ENCODE peak calls at places on chromosome 16, in five cellular contexts. One of them, this sample, is unnamed.

GRCh38 chr16:16021988-16022682 is 72.7 kb downstream of the ABCC1 start:
- DNase-seq in AG08395: peak; percentile 98
- DNase-seq in stimulated activated CD4-positive, alpha-beta T cell treated with anti-CD3 and anti-CD28 coated beads, Interleukin-1b, Interleukin-23, amount 100 ng/mL, for 1 hour: no peak
- DNase-seq in KBM-7: peak; percentile 38
- DNase-seq in activated CD4-positive, alpha-beta T cell treated with anti-CD3 and anti-CD28 coated beads, Interleukin-2, amount 10 ng/mL, durations not matched to agents 24 days and 14 days: no peak
- DNase-seq in this sample: peak; percentile 96

GRCh38 chr16:85524630-85525463 is 88.3 kb upstream of the GSE1 start:
- DNase-seq in AG08395: peak; percentile 25
- DNase-seq in stimulated activated CD4-positive, alpha-beta T cell treated with anti-CD3 and anti-CD28 coated beads, Interleukin-1b, Interleukin-23, amount 100 ng/mL, for 1 hour: no peak
- DNase-seq in KBM-7: peak; percentile 92
- DNase-seq in activated CD4-positive, alpha-beta T cell treated with anti-CD3 and anti-CD28 coated beads, Interleukin-2, amount 10 ng/mL, durations not matched to agents 24 days and 14 days: no peak
- DNase-seq in this sample: no peak

GRCh38 chr16:10927497-10928112 is 14.7 kb downstream of the DEXI start:
- DNase-seq in AG08395: no peak
- DNase-seq in stimulated activated CD4-positive, alpha-beta T cell treated with anti-CD3 and anti-CD28 coated beads, Interleukin-1b, Interleukin-23, amount 100 ng/mL, for 1 hour: no peak
- DNase-seq in KBM-7: no peak
- DNase-seq in activated CD4-positive, alpha-beta T cell treated with anti-CD3 and anti-CD28 coated beads, Interleukin-2, amount 10 ng/mL, durations not matched to agents 24 days and 14 days: no peak
- DNase-seq in this sample: no peak

GRCh38 chr16:89572478-89573205 is 2.9 kb upstream of the CPNE7 start:
- DNase-seq in AG08395: no peak
- DNase-seq in stimulated activated CD4-positive, alpha-beta T cell treated with anti-CD3 and anti-CD28 coated beads, Interleukin-1b, Interleukin-23, amount 100 ng/mL, for 1 hour: no peak
- DNase-seq in KBM-7: peak; percentile 24
- DNase-seq in activated CD4-positive, alpha-beta T cell treated with anti-CD3 and anti-CD28 coated beads, Interleukin-2, amount 10 ng/mL, durations not matched to agents 24 days and 14 days: no peak
- DNase-seq in this sample: no peak

GRCh38 chr16:23082161-23082788 is 67.0 kb downstream of the USP31 start:
- DNase-seq in AG08395: no peak
- DNase-seq in stimulated activated CD4-positive, alpha-beta T cell treated with anti-CD3 and anti-CD28 coated beads, Interleukin-1b, Interleukin-23, amount 100 ng/mL, for 1 hour: no peak
- DNase-seq in KBM-7: no peak
- DNase-seq in activated CD4-positive, alpha-beta T cell treated with anti-CD3 and anti-CD28 coated beads, Interleukin-2, amount 10 ng/mL, durations not matched to agents 24 days and 14 days: no peak
- DNase-seq in this sample: no peak

GRCh38 chr16:66344533-66345145 is 21.9 kb upstream of the CDH5 start:
- DNase-seq in AG08395: peak; percentile 64
- DNase-seq in stimulated activated CD4-positive, alpha-beta T cell treated with anti-CD3 and anti-CD28 coated beads, Interleukin-1b, Interleukin-23, amount 100 ng/mL, for 1 hour: no peak
- DNase-seq in KBM-7: no peak
- DNase-seq in activated CD4-positive, alpha-beta T cell treated with anti-CD3 and anti-CD28 coated beads, Interleukin-2, amount 10 ng/mL, durations not matched to agents 24 days and 14 days: peak; percentile 80
- DNase-seq in this sample: no peak

GRCh38 chr16:80824623-80825364 is 20.4 kb upstream of the CDYL2 start:
- DNase-seq in AG08395: peak; percentile 52
- DNase-seq in stimulated activated CD4-positive, alpha-beta T cell treated with anti-CD3 and anti-CD28 coated beads, Interleukin-1b, Interleukin-23, amount 100 ng/mL, for 1 hour: peak; percentile 17
- DNase-seq in KBM-7: peak; percentile 57
- DNase-seq in activated CD4-positive, alpha-beta T cell treated with anti-CD3 and anti-CD28 coated beads, Interleukin-2, amount 10 ng/mL, durations not matched to agents 24 days and 14 days: peak; percentile 84
- DNase-seq in this sample: peak; percentile 11

GRCh38 chr16:86707171-86707570 is 128.8 kb downstream of the FOXL1 start:
- DNase-seq in AG08395: no peak
- DNase-seq in stimulated activated CD4-positive, alpha-beta T cell treated with anti-CD3 and anti-CD28 coated beads, Interleukin-1b, Interleukin-23, amount 100 ng/mL, for 1 hour: no peak
- DNase-seq in KBM-7: no peak
- DNase-seq in activated CD4-positive, alpha-beta T cell treated with anti-CD3 and anti-CD28 coated beads, Interleukin-2, amount 10 ng/mL, durations not matched to agents 24 days and 14 days: no peak
- DNase-seq in this sample: no peak

GRCh38 chr16:4320030-4320429 is 4.2 kb downstream of the GLIS2 start:
- DNase-seq in AG08395: no peak
- DNase-seq in stimulated activated CD4-positive, alpha-beta T cell treated with anti-CD3 and anti-CD28 coated beads, Interleukin-1b, Interleukin-23, amount 100 ng/mL, for 1 hour: no peak
- DNase-seq in KBM-7: no peak
- DNase-seq in activated CD4-positive, alpha-beta T cell treated with anti-CD3 and anti-CD28 coated beads, Interleukin-2, amount 10 ng/mL, durations not matched to agents 24 days and 14 days: no peak
- DNase-seq in this sample: no peak

GRCh38 chr16:71709231-71709781 is 15.2 kb downstream of the PHLPP2 start:
- DNase-seq in AG08395: peak; percentile 60
- DNase-seq in stimulated activated CD4-positive, alpha-beta T cell treated with anti-CD3 and anti-CD28 coated beads, Interleukin-1b, Interleukin-23, amount 100 ng/mL, for 1 hour: no peak
- DNase-seq in KBM-7: no peak
- DNase-seq in activated CD4-positive, alpha-beta T cell treated with anti-CD3 and anti-CD28 coated beads, Interleukin-2, amount 10 ng/mL, durations not matched to agents 24 days and 14 days: no peak
- DNase-seq in this sample: peak; percentile 29

GRCh38 chr16:86783626-86784266 is 205.4 kb downstream of the FOXL1 start:
- DNase-seq in AG08395: peak; percentile 77
- DNase-seq in stimulated activated CD4-positive, alpha-beta T cell treated with anti-CD3 and anti-CD28 coated beads, Interleukin-1b, Interleukin-23, amount 100 ng/mL, for 1 hour: no peak
- DNase-seq in KBM-7: no peak
- DNase-seq in activated CD4-positive, alpha-beta T cell treated with anti-CD3 and anti-CD28 coated beads, Interleukin-2, amount 10 ng/mL, durations not matched to agents 24 days and 14 days: no peak
- DNase-seq in this sample: no peak

GRCh38 chr16:57390635-57391307 is 13.8 kb upstream of the CCL17 start:
- DNase-seq in AG08395: no peak
- DNase-seq in stimulated activated CD4-positive, alpha-beta T cell treated with anti-CD3 and anti-CD28 coated beads, Interleukin-1b, Interleukin-23, amount 100 ng/mL, for 1 hour: no peak
- DNase-seq in KBM-7: no peak
- DNase-seq in activated CD4-positive, alpha-beta T cell treated with anti-CD3 and anti-CD28 coated beads, Interleukin-2, amount 10 ng/mL, durations not matched to agents 24 days and 14 days: no peak
- DNase-seq in this sample: no peak

GRCh38 chr16:57166951-57167350 is 18.9 kb downstream of the PSME3IP1 start:
- DNase-seq in AG08395: no peak
- DNase-seq in stimulated activated CD4-positive, alpha-beta T cell treated with anti-CD3 and anti-CD28 coated beads, Interleukin-1b, Interleukin-23, amount 100 ng/mL, for 1 hour: no peak
- DNase-seq in KBM-7: no peak
- DNase-seq in activated CD4-positive, alpha-beta T cell treated with anti-CD3 and anti-CD28 coated beads, Interleukin-2, amount 10 ng/mL, durations not matched to agents 24 days and 14 days: no peak
- DNase-seq in this sample: no peak

GRCh38 chr16:4272114-4272954 is 489 bp downstream of the TFAP4 start:
- DNase-seq in AG08395: peak; percentile 36
- DNase-seq in stimulated activated CD4-positive, alpha-beta T cell treated with anti-CD3 and anti-CD28 coated beads, Interleukin-1b, Interleukin-23, amount 100 ng/mL, for 1 hour: no peak
- DNase-seq in KBM-7: peak; percentile 66
- DNase-seq in activated CD4-positive, alpha-beta T cell treated with anti-CD3 and anti-CD28 coated beads, Interleukin-2, amount 10 ng/mL, durations not matched to agents 24 days and 14 days: peak; percentile 84
- DNase-seq in this sample: peak; percentile 57

GRCh38 chr16:78639775-78640174 is 540.3 kb downstream of the WWOX start:
- DNase-seq in AG08395: no peak
- DNase-seq in stimulated activated CD4-positive, alpha-beta T cell treated with anti-CD3 and anti-CD28 coated beads, Interleukin-1b, Interleukin-23, amount 100 ng/mL, for 1 hour: no peak
- DNase-seq in KBM-7: no peak
- DNase-seq in activated CD4-positive, alpha-beta T cell treated with anti-CD3 and anti-CD28 coated beads, Interleukin-2, amount 10 ng/mL, durations not matched to agents 24 days and 14 days: no peak
- DNase-seq in this sample: no peak

GRCh38 chr16:68091604-68092261 is 6.6 kb downstream of the NFATC3 start:
- DNase-seq in AG08395: no peak
- DNase-seq in stimulated activated CD4-positive, alpha-beta T cell treated with anti-CD3 and anti-CD28 coated beads, Interleukin-1b, Interleukin-23, amount 100 ng/mL, for 1 hour: no peak
- DNase-seq in KBM-7: peak; percentile 72
- DNase-seq in activated CD4-positive, alpha-beta T cell treated with anti-CD3 and anti-CD28 coated beads, Interleukin-2, amount 10 ng/mL, durations not matched to agents 24 days and 14 days: peak; percentile 59
- DNase-seq in this sample: no peak

GRCh38 chr16:64398795-64399194 is 723.1 kb downstream of the CDH11 start:
- DNase-seq in AG08395: no peak
- DNase-seq in stimulated activated CD4-positive, alpha-beta T cell treated with anti-CD3 and anti-CD28 coated beads, Interleukin-1b, Interleukin-23, amount 100 ng/mL, for 1 hour: no peak
- DNase-seq in KBM-7: no peak
- DNase-seq in activated CD4-positive, alpha-beta T cell treated with anti-CD3 and anti-CD28 coated beads, Interleukin-2, amount 10 ng/mL, durations not matched to agents 24 days and 14 days: no peak
- DNase-seq in this sample: no peak

GRCh38 chr16:84774810-84775209 is 45.0 kb upstream of the CRISPLD2 start:
- DNase-seq in AG08395: peak; percentile 79
- DNase-seq in stimulated activated CD4-positive, alpha-beta T cell treated with anti-CD3 and anti-CD28 coated beads, Interleukin-1b, Interleukin-23, amount 100 ng/mL, for 1 hour: no peak
- DNase-seq in KBM-7: no peak
- DNase-seq in activated CD4-positive, alpha-beta T cell treated with anti-CD3 and anti-CD28 coated beads, Interleukin-2, amount 10 ng/mL, durations not matched to agents 24 days and 14 days: no peak
- DNase-seq in this sample: peak; percentile 61

GRCh38 chr16:71473891-71474290 is 11.8 kb upstream of the ZNF23 start:
- DNase-seq in AG08395: no peak
- DNase-seq in stimulated activated CD4-positive, alpha-beta T cell treated with anti-CD3 and anti-CD28 coated beads, Interleukin-1b, Interleukin-23, amount 100 ng/mL, for 1 hour: no peak
- DNase-seq in KBM-7: no peak
- DNase-seq in activated CD4-positive, alpha-beta T cell treated with anti-CD3 and anti-CD28 coated beads, Interleukin-2, amount 10 ng/mL, durations not matched to agents 24 days and 14 days: no peak
- DNase-seq in this sample: no peak

GRCh38 chr16:51981725-51982124 is 565.2 kb downstream of the TOX3 start:
- DNase-seq in AG08395: no peak
- DNase-seq in stimulated activated CD4-positive, alpha-beta T cell treated with anti-CD3 and anti-CD28 coated beads, Interleukin-1b, Interleukin-23, amount 100 ng/mL, for 1 hour: no peak
- DNase-seq in KBM-7: no peak
- DNase-seq in activated CD4-positive, alpha-beta T cell treated with anti-CD3 and anti-CD28 coated beads, Interleukin-2, amount 10 ng/mL, durations not matched to agents 24 days and 14 days: no peak
- DNase-seq in this sample: no peak

GRCh38 chr16:964696-965395 is 5.9 kb downstream of the LMF1 start:
- DNase-seq in AG08395: no peak
- DNase-seq in stimulated activated CD4-positive, alpha-beta T cell treated with anti-CD3 and anti-CD28 coated beads, Interleukin-1b, Interleukin-23, amount 100 ng/mL, for 1 hour: peak; percentile 21
- DNase-seq in KBM-7: no peak
- DNase-seq in activated CD4-positive, alpha-beta T cell treated with anti-CD3 and anti-CD28 coated beads, Interleukin-2, amount 10 ng/mL, durations not matched to agents 24 days and 14 days: peak; percentile 85
- DNase-seq in this sample: no peak

GRCh38 chr16:77660311-77660710 is 62.0 kb upstream of the NUDT7 start:
- DNase-seq in AG08395: peak; percentile 53
- DNase-seq in stimulated activated CD4-positive, alpha-beta T cell treated with anti-CD3 and anti-CD28 coated beads, Interleukin-1b, Interleukin-23, amount 100 ng/mL, for 1 hour: no peak
- DNase-seq in KBM-7: no peak
- DNase-seq in activated CD4-positive, alpha-beta T cell treated with anti-CD3 and anti-CD28 coated beads, Interleukin-2, amount 10 ng/mL, durations not matched to agents 24 days and 14 days: no peak
- DNase-seq in this sample: no peak

GRCh38 chr16:19696961-19697360 is 21.1 kb downstream of the KNOP1 start:
- DNase-seq in AG08395: no peak
- DNase-seq in stimulated activated CD4-positive, alpha-beta T cell treated with anti-CD3 and anti-CD28 coated beads, Interleukin-1b, Interleukin-23, amount 100 ng/mL, for 1 hour: no peak
- DNase-seq in KBM-7: no peak
- DNase-seq in activated CD4-positive, alpha-beta T cell treated with anti-CD3 and anti-CD28 coated beads, Interleukin-2, amount 10 ng/mL, durations not matched to agents 24 days and 14 days: no peak
- DNase-seq in this sample: no peak

GRCh38 chr16:82345318-82345717 is 175.3 kb upstream of the MPHOSPH6 start:
- DNase-seq in AG08395: no peak
- DNase-seq in stimulated activated CD4-positive, alpha-beta T cell treated with anti-CD3 and anti-CD28 coated beads, Interleukin-1b, Interleukin-23, amount 100 ng/mL, for 1 hour: no peak
- DNase-seq in KBM-7: no peak
- DNase-seq in activated CD4-positive, alpha-beta T cell treated with anti-CD3 and anti-CD28 coated beads, Interleukin-2, amount 10 ng/mL, durations not matched to agents 24 days and 14 days: peak; percentile 37
- DNase-seq in this sample: no peak

GRCh38 chr16:49158029-49158642 is 123.5 kb downstream of the CBLN1 start:
- DNase-seq in AG08395: peak; percentile 10
- DNase-seq in stimulated activated CD4-positive, alpha-beta T cell treated with anti-CD3 and anti-CD28 coated beads, Interleukin-1b, Interleukin-23, amount 100 ng/mL, for 1 hour: no peak
- DNase-seq in KBM-7: peak; percentile 50
- DNase-seq in activated CD4-positive, alpha-beta T cell treated with anti-CD3 and anti-CD28 coated beads, Interleukin-2, amount 10 ng/mL, durations not matched to agents 24 days and 14 days: peak; percentile 76
- DNase-seq in this sample: no peak

GRCh38 chr16:67661101-67661661 is 421 bp downstream of the PARD6A start:
- DNase-seq in AG08395: no peak
- DNase-seq in stimulated activated CD4-positive, alpha-beta T cell treated with anti-CD3 and anti-CD28 coated beads, Interleukin-1b, Interleukin-23, amount 100 ng/mL, for 1 hour: no peak
- DNase-seq in KBM-7: peak; percentile 30
- DNase-seq in activated CD4-positive, alpha-beta T cell treated with anti-CD3 and anti-CD28 coated beads, Interleukin-2, amount 10 ng/mL, durations not matched to agents 24 days and 14 days: peak; percentile 78
- DNase-seq in this sample: peak; percentile 64

GRCh38 chr16:67934306-67935095 is 2.1 kb downstream of the PSMB10 start:
- DNase-seq in AG08395: no peak
- DNase-seq in stimulated activated CD4-positive, alpha-beta T cell treated with anti-CD3 and anti-CD28 coated beads, Interleukin-1b, Interleukin-23, amount 100 ng/mL, for 1 hour: no peak
- DNase-seq in KBM-7: no peak
- DNase-seq in activated CD4-positive, alpha-beta T cell treated with anti-CD3 and anti-CD28 coated beads, Interleukin-2, amount 10 ng/mL, durations not matched to agents 24 days and 14 days: no peak
- DNase-seq in this sample: no peak

GRCh38 chr16:11711662-11712061 is 31.0 kb downstream of the TXNDC11 start:
- DNase-seq in AG08395: no peak
- DNase-seq in stimulated activated CD4-positive, alpha-beta T cell treated with anti-CD3 and anti-CD28 coated beads, Interleukin-1b, Interleukin-23, amount 100 ng/mL, for 1 hour: no peak
- DNase-seq in KBM-7: no peak
- DNase-seq in activated CD4-positive, alpha-beta T cell treated with anti-CD3 and anti-CD28 coated beads, Interleukin-2, amount 10 ng/mL, durations not matched to agents 24 days and 14 days: no peak
- DNase-seq in this sample: no peak

This sample was measured in hepatic stellate cell.